ENCODE peak calls at places on chromosomes 3 and 15, in ten cellular contexts. One of them, this sample, is unnamed.

GRCh38 chr15:66089049-66089448 is 164.5 kb downstream of the MEGF11 start:
- DNase-seq in fibroblast of the aortic adventitia: peak; percentile 12
- DNase-seq in colonic mucosa: no peak
- DNase-seq in AG10803: no peak
- DNase-seq in GM23338: no peak
- DNase-seq in fibroblast of pulmonary artery: no peak
- DNase-seq in GM12865: no peak
- DNase-seq in left lung: no peak
- DNase-seq in PC-9: no peak
- DNase-seq in choroid plexus epithelial cell: no peak
- DNase-seq in this sample: no peak

GRCh38 chr3:183369117-183369516 is 59.3 kb downstream of the MCF2L2 start:
- DNase-seq in left lung: no peak
- DNase-seq in choroid plexus epithelial cell: no peak
- DNase-seq in colonic mucosa: no peak
- DNase-seq in GM23338: no peak
- DNase-seq in AG10803: no peak
- DNase-seq in PC-9: no peak
- DNase-seq in fibroblast of the aortic adventitia: no peak
- DNase-seq in GM12865: no peak
- DNase-seq in fibroblast of pulmonary artery: no peak
- DNase-seq in this sample: no peak

GRCh38 chr15:90232941-90233700 is 620 bp downstream of the CIB1 start:
- DNase-seq in GM12865: peak; percentile 79
- DNase-seq in GM23338: peak; percentile 87
- DNase-seq in colonic mucosa: peak; percentile 90
- DNase-seq in fibroblast of the aortic adventitia: peak; percentile 52
- DNase-seq in AG10803: peak; percentile 42
- DNase-seq in choroid plexus epithelial cell: peak; percentile 45
- DNase-seq in PC-9: peak; percentile 79
- DNase-seq in left lung: peak; percentile 91
- DNase-seq in fibroblast of pulmonary artery: peak; percentile 29
- DNase-seq in this sample: peak; percentile 78

GRCh38 chr3:140953028-140953960 is 11.7 kb downstream of the SLC25A36 start:
- DNase-seq in GM23338: no peak
- DNase-seq in fibroblast of pulmonary artery: peak; percentile 59
- DNase-seq in GM12865: no peak
- DNase-seq in fibroblast of the aortic adventitia: peak; percentile 49
- DNase-seq in PC-9: no peak
- DNase-seq in left lung: no peak
- DNase-seq in choroid plexus epithelial cell: peak; percentile 76
- DNase-seq in AG10803: peak; percentile 40
- DNase-seq in colonic mucosa: no peak
- DNase-seq in this sample: no peak

GRCh38 chr3:23288715-23289114 is 85.6 kb downstream of the UBE2E2 start:
- DNase-seq in GM12865: no peak
- DNase-seq in fibroblast of the aortic adventitia: no peak
- DNase-seq in GM23338: no peak
- DNase-seq in fibroblast of pulmonary artery: no peak
- DNase-seq in left lung: no peak
- DNase-seq in PC-9: no peak
- DNase-seq in colonic mucosa: no peak
- DNase-seq in AG10803: no peak
- DNase-seq in choroid plexus epithelial cell: no peak
- DNase-seq in this sample: no peak

GRCh38 chr3:160637081-160637480 is 39.9 kb upstream of the ARL14 start:
- DNase-seq in colonic mucosa: no peak
- DNase-seq in fibroblast of pulmonary artery: no peak
- DNase-seq in choroid plexus epithelial cell: no peak
- DNase-seq in GM23338: no peak
- DNase-seq in AG10803: no peak
- DNase-seq in PC-9: no peak
- DNase-seq in left lung: no peak
- DNase-seq in fibroblast of the aortic adventitia: no peak
- DNase-seq in GM12865: no peak
- DNase-seq in this sample: no peak

GRCh38 chr3:4720316-4721075 is 227.3 kb downstream of the ITPR1 start:
- DNase-seq in left lung: no peak
- DNase-seq in fibroblast of pulmonary artery: peak; percentile 93
- DNase-seq in AG10803: peak; percentile 91
- DNase-seq in fibroblast of the aortic adventitia: peak; percentile 93
- DNase-seq in GM12865: peak; percentile 48
- DNase-seq in GM23338: peak; percentile 74
- DNase-seq in choroid plexus epithelial cell: peak; percentile 96
- DNase-seq in colonic mucosa: peak; percentile 75
- DNase-seq in PC-9: peak; percentile 65
- DNase-seq in this sample: peak; percentile 52

GRCh38 chr3:155418426-155418825 is 124.9 kb upstream of the STRIT1 start:
- DNase-seq in left lung: no peak
- DNase-seq in fibroblast of pulmonary artery: peak; percentile 10
- DNase-seq in choroid plexus epithelial cell: peak; percentile 3
- DNase-seq in colonic mucosa: no peak
- DNase-seq in GM12865: no peak
- DNase-seq in GM23338: peak; percentile 42
- DNase-seq in PC-9: no peak
- DNase-seq in fibroblast of the aortic adventitia: peak; percentile 41
- DNase-seq in AG10803: no peak
- DNase-seq in this sample: no peak

GRCh38 chr3:52053307-52054304 is 2.8 kb downstream of the DUSP7 start:
- DNase-seq in colonic mucosa: no peak
- DNase-seq in fibroblast of pulmonary artery: peak; percentile 54
- DNase-seq in GM12865: peak; percentile 56
- DNase-seq in left lung: no peak
- DNase-seq in GM23338: no peak
- DNase-seq in choroid plexus epithelial cell: peak; percentile 64
- DNase-seq in AG10803: no peak
- DNase-seq in PC-9: peak; percentile 45
- DNase-seq in fibroblast of the aortic adventitia: peak; percentile 39
- DNase-seq in this sample: no peak

GRCh38 chr3:52056521-52056967 is at the start of gene DUSP7:
- DNase-seq in GM12865: peak; percentile 79
- DNase-seq in left lung: peak; percentile 95
- DNase-seq in AG10803: peak; percentile 50
- DNase-seq in PC-9: peak; percentile 66
- DNase-seq in fibroblast of the aortic adventitia: peak; percentile 41
- DNase-seq in fibroblast of pulmonary artery: peak; percentile 59
- DNase-seq in colonic mucosa: peak; percentile 70
- DNase-seq in GM23338: peak; percentile 72
- DNase-seq in choroid plexus epithelial cell: peak; percentile 62
- DNase-seq in this sample: peak; percentile 58

GRCh38 chr3:52052831-52053306 is 3.5 kb downstream of the DUSP7 start:
- DNase-seq in PC-9: peak; percentile 71
- DNase-seq in GM12865: peak; percentile 53
- DNase-seq in colonic mucosa: peak; percentile 83
- DNase-seq in fibroblast of the aortic adventitia: peak; percentile 77
- DNase-seq in left lung: peak; percentile 91
- DNase-seq in fibroblast of pulmonary artery: peak; percentile 84
- DNase-seq in GM23338: peak; percentile 88
- DNase-seq in choroid plexus epithelial cell: peak; percentile 78
- DNase-seq in AG10803: peak; percentile 80
- DNase-seq in this sample: peak; percentile 87

GRCh38 chr3:52055537-52056351 is 627 bp downstream of the DUSP7 start:
- DNase-seq in left lung: peak; percentile 90
- DNase-seq in GM12865: peak; percentile 85
- DNase-seq in colonic mucosa: peak; percentile 36
- DNase-seq in fibroblast of pulmonary artery: peak; percentile 62
- DNase-seq in PC-9: peak; percentile 41
- DNase-seq in AG10803: peak; percentile 55
- DNase-seq in GM23338: peak; percentile 81
- DNase-seq in choroid plexus epithelial cell: peak; percentile 57
- DNase-seq in fibroblast of the aortic adventitia: peak; percentile 45
- DNase-seq in this sample: peak; percentile 71

DNA sequence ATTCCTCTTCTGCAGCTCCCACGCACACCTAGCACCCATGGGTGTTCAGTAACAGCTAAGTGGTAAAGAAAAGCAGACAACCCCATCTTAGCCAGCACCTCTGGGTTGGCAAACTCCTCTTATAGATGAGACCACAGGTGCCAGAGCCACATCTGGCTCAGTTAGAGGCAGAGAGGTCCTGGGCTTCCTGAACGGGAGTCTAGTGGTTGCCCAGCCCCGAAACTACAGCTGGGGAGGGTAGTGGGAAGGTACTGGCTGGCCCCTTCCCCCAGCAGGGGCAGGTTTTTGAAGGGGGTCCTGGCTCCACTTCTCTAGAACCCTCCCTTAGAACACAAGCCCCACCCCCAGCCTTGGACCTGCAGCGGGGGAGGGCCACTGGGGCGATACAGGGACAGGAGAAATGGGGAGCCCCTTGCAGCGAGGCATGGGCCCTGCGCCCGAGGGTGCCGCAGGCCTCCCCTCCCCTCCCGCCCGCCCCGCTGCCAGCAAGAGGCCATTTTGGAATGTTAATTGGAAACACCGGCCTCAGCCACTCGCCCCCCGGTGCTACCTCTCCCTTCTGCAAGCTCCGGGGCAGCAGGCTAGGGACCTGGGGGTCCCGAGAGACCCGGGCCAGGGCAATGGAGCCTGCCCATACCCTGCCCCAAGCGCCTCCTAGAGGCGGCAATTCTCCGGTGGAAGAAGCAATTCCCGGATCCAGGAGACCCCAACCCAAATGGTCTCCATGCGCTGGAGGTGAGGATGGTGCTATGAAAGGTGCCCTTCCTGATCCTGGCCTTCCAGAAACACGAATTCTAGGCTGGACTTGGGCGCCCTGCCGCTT is 1.5 kb downstream of the DUSP7 start:
- DNase-seq in choroid plexus epithelial cell: no peak
- DNase-seq in colonic mucosa: peak; percentile 34
- DNase-seq in left lung: no peak
- DNase-seq in PC-9: no peak
- DNase-seq in AG10803: peak; percentile 42
- DNase-seq in GM23338: peak; percentile 62
- DNase-seq in fibroblast of pulmonary artery: no peak
- DNase-seq in GM12865: no peak
- DNase-seq in fibroblast of the aortic adventitia: no peak
- DNase-seq in this sample: peak; percentile 40
- TF ChIP-seq CTCF in choroid plexus epithelial cell: peak; percentile 51
- TF ChIP-seq CTCF in colonic mucosa: no peak
- TF ChIP-seq CTCF in left lung: peak; percentile 18
- TF ChIP-seq CTCF in PC-9: peak; percentile 30
- TF ChIP-seq CTCF in AG10803: peak; percentile 25
- TF ChIP-seq CTCF in GM23338: peak; percentile 50
- TF ChIP-seq CTCF in fibroblast of pulmonary artery: peak; percentile 27
- TF ChIP-seq CTCF in GM12865: no peak
- TF ChIP-seq CTCF in fibroblast of the aortic adventitia: peak; percentile 41
- TF ChIP-seq CTCF in this sample: peak; percentile 62

DNA sequence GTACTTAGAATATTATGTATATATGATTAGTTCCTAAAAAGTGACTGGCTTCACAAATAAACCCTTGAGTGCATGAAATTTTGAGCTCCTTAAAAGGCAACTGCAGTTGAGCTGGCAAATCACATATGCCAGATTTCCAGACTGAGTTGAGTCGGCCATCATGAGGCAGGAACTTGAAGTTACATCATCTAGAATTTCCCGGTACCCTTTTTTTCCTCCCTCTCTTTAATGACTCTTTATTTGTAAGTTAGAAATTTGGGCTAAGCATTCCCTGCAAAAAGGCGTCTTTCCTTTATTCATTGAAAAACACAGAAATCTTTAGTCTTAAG is 162.6 kb downstream of the FNDC3B start:
- DNase-seq in fibroblast of pulmonary artery: peak; percentile 96
- DNase-seq in left lung: no peak
- DNase-seq in fibroblast of the aortic adventitia: peak; percentile 97
- DNase-seq in PC-9: no peak
- DNase-seq in choroid plexus epithelial cell: peak; percentile 92
- DNase-seq in colonic mucosa: no peak
- DNase-seq in GM23338: no peak
- DNase-seq in AG10803: peak; percentile 83
- DNase-seq in GM12865: no peak
- DNase-seq in this sample: no peak
- TF ChIP-seq CTCF in fibroblast of pulmonary artery: no peak
- TF ChIP-seq CTCF in left lung: no peak
- TF ChIP-seq CTCF in fibroblast of the aortic adventitia: peak; percentile 15
- TF ChIP-seq CTCF in PC-9: no peak
- TF ChIP-seq CTCF in choroid plexus epithelial cell: peak; percentile 23
- TF ChIP-seq CTCF in colonic mucosa: no peak
- TF ChIP-seq CTCF in GM23338: no peak
- TF ChIP-seq CTCF in AG10803: peak; percentile 33
- TF ChIP-seq CTCF in GM12865: no peak
- TF ChIP-seq CTCF in this sample: no peak

GRCh38 chr3:143771258-143771657 is 77.0 kb downstream of the SLC9A9 start:
- DNase-seq in PC-9: no peak
- DNase-seq in colonic mucosa: no peak
- DNase-seq in GM12865: no peak
- DNase-seq in fibroblast of pulmonary artery: no peak
- DNase-seq in fibroblast of the aortic adventitia: peak; percentile 22
- DNase-seq in AG10803: no peak
- DNase-seq in choroid plexus epithelial cell: no peak
- DNase-seq in GM23338: no peak
- DNase-seq in left lung: no peak
- DNase-seq in this sample: no peak

GRCh38 chr3:143771939-143772338 is 76.3 kb downstream of the SLC9A9 start:
- DNase-seq in fibroblast of the aortic adventitia: no peak
- DNase-seq in GM12865: no peak
- DNase-seq in choroid plexus epithelial cell: no peak
- DNase-seq in fibroblast of pulmonary artery: no peak
- DNase-seq in AG10803: no peak
- DNase-seq in GM23338: no peak
- DNase-seq in colonic mucosa: no peak
- DNase-seq in PC-9: no peak
- DNase-seq in left lung: no peak
- DNase-seq in this sample: no peak

GRCh38 chr3:143769663-143770062 is 78.6 kb downstream of the SLC9A9 start:
- DNase-seq in colonic mucosa: no peak
- DNase-seq in AG10803: peak; percentile 74
- DNase-seq in GM23338: no peak
- DNase-seq in choroid plexus epithelial cell: peak; percentile 95
- DNase-seq in left lung: no peak
- DNase-seq in GM12865: no peak
- DNase-seq in fibroblast of the aortic adventitia: peak; percentile 92
- DNase-seq in fibroblast of pulmonary artery: peak; percentile 75
- DNase-seq in PC-9: no peak
- DNase-seq in this sample: no peak

GRCh38 chr3:143775401-143775970 is 72.8 kb downstream of the SLC9A9 start:
- DNase-seq in fibroblast of pulmonary artery: peak; percentile 53
- DNase-seq in PC-9: no peak
- DNase-seq in left lung: no peak
- DNase-seq in AG10803: peak; percentile 45
- DNase-seq in choroid plexus epithelial cell: peak; percentile 67
- DNase-seq in fibroblast of the aortic adventitia: peak; percentile 67
- DNase-seq in colonic mucosa: no peak
- DNase-seq in GM23338: peak; percentile 62
- DNase-seq in GM12865: peak; percentile 62
- DNase-seq in this sample: no peak
- TF ChIP-seq CTCF in fibroblast of pulmonary artery: peak; percentile 60
- TF ChIP-seq CTCF in PC-9: peak; percentile 72
- TF ChIP-seq CTCF in left lung: peak; percentile 54
- TF ChIP-seq CTCF in AG10803: peak; percentile 73
- TF ChIP-seq CTCF in choroid plexus epithelial cell: peak; percentile 76
- TF ChIP-seq CTCF in fibroblast of the aortic adventitia: peak; percentile 64
- TF ChIP-seq CTCF in colonic mucosa: no peak
- TF ChIP-seq CTCF in GM23338: peak; percentile 67
- TF ChIP-seq CTCF in GM12865: peak; percentile 48
- TF ChIP-seq CTCF in this sample: peak; percentile 66

DNA sequence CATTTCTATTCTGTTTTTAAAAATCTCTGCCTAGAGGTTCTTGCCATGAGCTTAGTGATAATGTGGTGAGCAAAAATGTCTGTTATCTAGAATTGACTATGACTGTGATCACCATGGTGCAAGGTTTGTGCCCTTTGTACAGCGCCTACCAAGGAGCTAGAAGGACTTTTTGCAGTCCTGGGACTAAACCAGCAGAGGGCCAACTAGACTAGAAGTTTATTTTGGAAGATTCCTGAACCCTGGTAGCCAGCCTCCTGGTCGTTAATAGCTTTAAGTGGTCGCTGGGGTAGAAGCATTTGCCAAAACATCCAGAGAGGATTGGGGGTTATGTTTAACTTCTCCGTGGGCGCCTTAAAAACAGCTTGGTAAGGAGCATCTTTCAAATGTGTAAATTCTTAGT is 7.8 kb downstream of the SCG5 start:
- DNase-seq in choroid plexus epithelial cell: peak; percentile 62
- DNase-seq in fibroblast of the aortic adventitia: peak; percentile 67
- DNase-seq in GM23338: peak; percentile 77
- DNase-seq in left lung: no peak
- DNase-seq in colonic mucosa: no peak
- DNase-seq in AG10803: peak; percentile 40
- DNase-seq in GM12865: no peak
- DNase-seq in fibroblast of pulmonary artery: peak; percentile 45
- DNase-seq in PC-9: no peak
- DNase-seq in this sample: no peak
- TF ChIP-seq CTCF in choroid plexus epithelial cell: peak; percentile 78
- TF ChIP-seq CTCF in fibroblast of the aortic adventitia: peak; percentile 69
- TF ChIP-seq CTCF in GM23338: peak; percentile 61
- TF ChIP-seq CTCF in left lung: peak; percentile 12
- TF ChIP-seq CTCF in colonic mucosa: no peak
- TF ChIP-seq CTCF in AG10803: peak; percentile 67
- TF ChIP-seq CTCF in GM12865: peak; percentile 3
- TF ChIP-seq CTCF in fibroblast of pulmonary artery: peak; percentile 59
- TF ChIP-seq CTCF in PC-9: peak; percentile 25
- TF ChIP-seq CTCF in this sample: peak; percentile 66

This sample was measured in H9.